ENCODE peak calls at places on chromosomes 13 and 19, in seven cellular contexts. I, L, N, F, R, J and E are unnamed samples. For H3K4me1, the result is how much of the 10 kb centered on the place peaks cover.

GRCh38 chr19:45079063-45079910 is at the start of gene GEMIN7:
- DNase-seq in J (peak), R (peak), F (peak), N (peak), L (peak), I (peak), E (peak)

GRCh38 chr19:14871619-14872230 is 14.2 kb downstream of the OR7A17 start:
- DNase-seq in R (no peak), F (no peak), N (no peak), I (peak), J (no peak), L (no peak), E (no peak)

GRCh38 chr13:75530536-75530935 is 7.1 kb downstream of the COMMD6 start:
- DNase-seq in I (no peak), F (no peak), R (no peak), J (no peak), N (no peak), L (no peak), E (no peak)

GRCh38 chr13:94233401-94233800 is 246.1 kb downstream of the DCT start:
- DNase-seq in L (no peak), J (no peak), F (peak), R (no peak), I (peak), N (no peak), E (no peak)

GRCh38 chr13:79966039-79966438 is 374.9 kb downstream of the SPRY2 start:
- DNase-seq in J (no peak), N (no peak), L (no peak), F (no peak), I (peak), R (no peak), E (no peak)

GRCh38 chr19:33404916-33405315 is 31.4 kb downstream of the CEBPG start:
- DNase-seq in L (peak), R (no peak), N (no peak), I (no peak), J (no peak), F (no peak), E (no peak)

GRCh38 chr19:47253467-47253881 is 2.9 kb upstream of the CCDC9 start:
- DNase-seq in J (no peak), L (no peak), N (no peak), I (peak), F (no peak), R (no peak), E (no peak)

GRCh38 chr19:416416-416815 is 7.5 kb upstream of the C2CD4C start:
- DNase-seq in I (no peak), R (no peak), J (no peak), N (no peak), F (no peak), L (no peak), E (peak)

GRCh38 chr19:5484398-5485285 is 29.4 kb downstream of the ZNRF4 start:
- DNase-seq in L (no peak), R (no peak), I (peak), J (no peak), N (peak), F (no peak), E (no peak)

GRCh38 chr13:105908581-105908980 is 626.9 kb downstream of the EFNB2 start:
- DNase-seq in F (no peak), R (no peak), I (no peak), N (no peak), J (no peak), L (no peak), E (no peak)

GRCh38 chr13:92573467-92574057 is 653.0 kb upstream of the GPC6 start:
- DNase-seq in R (no peak), N (no peak), J (no peak), F (no peak), L (peak), I (peak), E (no peak)

GRCh38 chr19:5338661-5339469 is 1.7 kb downstream of the PTPRS start:
- DNase-seq in L (no peak), F (no peak), R (no peak), N (no peak), I (no peak), J (no peak), E (no peak)

GRCh38 chr13:78742659-78743058 is 83.7 kb upstream of the OBI1 start:
- DNase-seq in J (no peak), R (no peak), F (no peak), I (no peak), L (no peak), N (no peak), E (no peak)

GRCh38 chr13:46648166-46648607 is 95.2 kb downstream of the LRCH1 start:
- DNase-seq in I (peak), F (no peak), J (peak), N (peak), L (no peak), R (no peak), E (no peak)

GRCh38 chr13:42065414-42065813 is 17.0 kb downstream of the DGKH start:
- DNase-seq in F (no peak), R (no peak), N (no peak), J (no peak), I (no peak), L (no peak), E (no peak)

GRCh38 chr13:34011552-34012085 is 193.7 kb downstream of the RFC3 start:
- DNase-seq in J (no peak), L (peak), I (no peak), F (no peak), R (no peak), N (no peak), E (no peak)

GRCh38 chr19:46603195-46603637 is 2.1 kb downstream of the CALM3 start:
- DNase-seq in R (no peak), J (no peak), F (no peak), L (no peak), I (no peak), N (peak), E (no peak)

GRCh38 chr19:18168673-18169381 is 4.8 kb upstream of the IFI30 start:
- DNase-seq in F (no peak), R (no peak), L (no peak), J (no peak), I (no peak), N (no peak), E (no peak)
- H3K4me1 ChIP-seq in F (under half), R (under half), L (under half), J (under half), I (under half), N (under half), E (under half)

GRCh38 chr13:111974065-111974640 is 92.8 kb upstream of the SOX1 start:
- DNase-seq in F (no peak), L (no peak), J (no peak), N (no peak), I (no peak), R (no peak), E (no peak)
- H3K4me3 ChIP-seq in F (no peak), L (no peak), J (no peak), N (no peak), I (no peak), R (no peak), E (no peak)

DNA sequence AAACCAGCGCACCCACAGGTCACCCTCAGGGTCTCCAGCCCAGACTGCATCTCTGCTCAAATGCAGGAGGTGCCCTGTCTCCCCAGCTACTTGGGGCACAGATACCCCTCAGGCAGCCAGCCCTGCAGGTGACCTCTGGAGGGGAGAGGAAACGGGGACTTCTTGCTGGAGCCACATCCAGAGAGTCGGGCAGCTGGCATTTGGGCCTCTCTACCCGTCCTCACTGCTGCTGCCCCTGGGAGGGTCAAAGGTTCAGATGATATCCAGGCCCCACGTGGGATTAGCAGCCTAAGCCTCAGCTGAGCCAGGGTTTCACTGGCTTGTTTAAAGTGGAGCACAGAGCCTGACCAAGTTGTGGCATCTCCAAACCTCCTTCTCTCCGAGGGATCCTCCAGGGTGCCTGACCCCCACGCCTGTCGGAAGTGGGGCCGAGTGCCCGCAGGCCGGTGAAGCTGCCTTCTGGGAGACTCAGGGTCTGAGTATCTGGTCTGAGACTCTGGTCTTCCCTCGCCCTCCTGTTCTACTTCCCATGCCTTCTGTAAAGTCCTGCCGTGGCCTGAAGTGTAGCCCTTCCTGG is 2.2 kb downstream of the RASA3 start:
- DNase-seq in L (no peak), I (no peak), R (no peak), N (peak), J (no peak), F (no peak), E (no peak)
- H3K4me1 ChIP-seq in L (under half), I (under half), R (under half), N (under half), J (half or more), F (under half), E (half or more)

GRCh38 chr19:23415034-23415433 is 19.8 kb upstream of the ZNF91 start:
- DNase-seq in L (no peak), N (no peak), I (no peak), R (no peak), F (no peak), J (no peak), E (no peak)

GRCh38 chr19:23420824-23421223 is 25.6 kb upstream of the ZNF91 start:
- DNase-seq in R (no peak), N (no peak), F (no peak), I (no peak), L (no peak), J (no peak), E (no peak)

GRCh38 chr19:23410155-23410554 is 14.9 kb upstream of the ZNF91 start:
- DNase-seq in N (no peak), R (no peak), J (no peak), F (no peak), L (no peak), I (no peak), E (no peak)

DNA sequence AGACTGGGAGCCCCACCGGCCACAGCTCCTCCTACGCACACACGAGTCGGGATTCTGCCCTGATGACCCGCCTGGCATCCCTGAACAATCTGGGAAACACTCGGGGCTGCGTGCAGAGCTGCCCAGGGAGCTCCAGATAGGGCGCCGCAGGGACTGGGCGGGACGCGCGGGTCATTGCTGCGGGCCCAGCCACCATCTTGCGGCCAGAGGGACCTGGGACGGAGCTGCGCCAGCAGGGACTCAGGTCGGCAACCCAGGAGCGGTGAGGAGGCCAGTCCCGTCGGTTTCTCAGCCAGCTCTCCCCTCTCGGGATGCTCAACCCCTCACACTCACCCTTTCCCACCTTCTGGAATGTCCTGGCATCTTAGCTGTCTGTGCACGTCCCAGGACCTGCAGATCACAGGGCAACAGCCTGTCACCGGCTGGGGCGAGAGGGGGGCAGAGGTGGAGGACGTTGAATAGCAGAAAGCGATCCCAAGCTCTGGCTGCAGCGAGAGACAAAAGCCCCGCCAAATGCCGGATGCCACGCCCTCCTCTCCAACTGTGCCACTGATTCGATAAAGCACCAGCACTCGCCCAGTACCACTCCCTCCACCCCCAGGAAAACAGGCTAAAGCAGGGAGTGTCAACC is 20.4 kb upstream of the ZNF91 start:
- DNase-seq in J (no peak), L (peak), F (no peak), N (no peak), R (peak), I (no peak), E (no peak)
- H3K4me3 ChIP-seq in J (peak), L (peak), F (no peak), N (no peak), R (peak), I (no peak), E (peak)

GRCh38 chr13:114026128-114026880 is 52.4 kb upstream of the C13orf46 start:
- DNase-seq in R (no peak), I (no peak), F (no peak), J (no peak), N (peak), L (peak), E (no peak)
- H3K4me1 ChIP-seq in R (under half), I (under half), F (under half), J (under half), N (under half), L (under half), E (under half)

GRCh38 chr13:113742445-113743120 is 16.4 kb upstream of the TMEM255B start:
- DNase-seq in L (peak), J (no peak), F (no peak), R (no peak), N (no peak), I (no peak), E (no peak)
- H3K4me3 ChIP-seq in L (no peak), J (no peak), F (no peak), R (no peak), N (no peak), I (no peak), E (no peak)